ENCODE peak calls at places on chromosomes 7 and 10, in eight cellular contexts. One of them, this sample, is unnamed.

GRCh38 chr10:101694674-101695403 is at the start of gene FBXW4:
- DNase-seq in ELF-1: peak
- DNase-seq in lower leg skin: peak
- DNase-seq in stimulated activated CD4-positive, alpha-beta T cell treated with anti-CD3 and anti-CD28 coated beads, Interleukin-12 subunit alpha, Interleukin-12 subunit beta, amount 100 ng/mL, for 48 hours: peak
- DNase-seq in A172: peak
- DNase-seq in stimulated activated effector memory CD8-positive, alpha-beta T cell treated with anti-CD3 and anti-CD28 coated beads, Interleukin-12 subunit alpha, Interleukin-12 subunit beta, amount 100 ng/mL, for 72 hours: peak
- DNase-seq in HT1080: peak
- DNase-seq in mucosa of gallbladder: peak
- DNase-seq in this sample: peak

GRCh38 chr10:103765168-103765567 is 90.2 kb downstream of the SH3PXD2A start:
- DNase-seq in lower leg skin: no peak
- DNase-seq in mucosa of gallbladder: no peak
- DNase-seq in ELF-1: no peak
- DNase-seq in stimulated activated CD4-positive, alpha-beta T cell treated with anti-CD3 and anti-CD28 coated beads, Interleukin-12 subunit alpha, Interleukin-12 subunit beta, amount 100 ng/mL, for 48 hours: no peak
- DNase-seq in A172: peak
- DNase-seq in HT1080: peak
- DNase-seq in stimulated activated effector memory CD8-positive, alpha-beta T cell treated with anti-CD3 and anti-CD28 coated beads, Interleukin-12 subunit alpha, Interleukin-12 subunit beta, amount 100 ng/mL, for 72 hours: no peak
- DNase-seq in this sample: no peak

GRCh38 chr10:86556933-86557649 is 35.5 kb upstream of the WAPL start:
- DNase-seq in stimulated activated effector memory CD8-positive, alpha-beta T cell treated with anti-CD3 and anti-CD28 coated beads, Interleukin-12 subunit alpha, Interleukin-12 subunit beta, amount 100 ng/mL, for 72 hours: no peak
- DNase-seq in ELF-1: peak
- DNase-seq in stimulated activated CD4-positive, alpha-beta T cell treated with anti-CD3 and anti-CD28 coated beads, Interleukin-12 subunit alpha, Interleukin-12 subunit beta, amount 100 ng/mL, for 48 hours: no peak
- DNase-seq in HT1080: no peak
- DNase-seq in lower leg skin: no peak
- DNase-seq in A172: no peak
- DNase-seq in mucosa of gallbladder: no peak
- DNase-seq in this sample: no peak

GRCh38 chr7:112566392-112567324 is 85.9 kb downstream of the LSMEM1 start:
- DNase-seq in stimulated activated effector memory CD8-positive, alpha-beta T cell treated with anti-CD3 and anti-CD28 coated beads, Interleukin-12 subunit alpha, Interleukin-12 subunit beta, amount 100 ng/mL, for 72 hours: no peak
- DNase-seq in mucosa of gallbladder: no peak
- DNase-seq in A172: no peak
- DNase-seq in stimulated activated CD4-positive, alpha-beta T cell treated with anti-CD3 and anti-CD28 coated beads, Interleukin-12 subunit alpha, Interleukin-12 subunit beta, amount 100 ng/mL, for 48 hours: no peak
- DNase-seq in HT1080: no peak
- DNase-seq in lower leg skin: no peak
- DNase-seq in ELF-1: no peak
- DNase-seq in this sample: no peak

GRCh38 chr7:11655163-11655562 is 176.8 kb downstream of the THSD7A start:
- DNase-seq in ELF-1: no peak
- DNase-seq in A172: no peak
- DNase-seq in HT1080: no peak
- DNase-seq in stimulated activated CD4-positive, alpha-beta T cell treated with anti-CD3 and anti-CD28 coated beads, Interleukin-12 subunit alpha, Interleukin-12 subunit beta, amount 100 ng/mL, for 48 hours: no peak
- DNase-seq in mucosa of gallbladder: no peak
- DNase-seq in lower leg skin: no peak
- DNase-seq in stimulated activated effector memory CD8-positive, alpha-beta T cell treated with anti-CD3 and anti-CD28 coated beads, Interleukin-12 subunit alpha, Interleukin-12 subunit beta, amount 100 ng/mL, for 72 hours: no peak
- DNase-seq in this sample: no peak

GRCh38 chr7:94547128-94547527 is 37.5 kb downstream of the CASD1 start:
- DNase-seq in stimulated activated effector memory CD8-positive, alpha-beta T cell treated with anti-CD3 and anti-CD28 coated beads, Interleukin-12 subunit alpha, Interleukin-12 subunit beta, amount 100 ng/mL, for 72 hours: no peak
- DNase-seq in HT1080: no peak
- DNase-seq in mucosa of gallbladder: no peak
- DNase-seq in lower leg skin: no peak
- DNase-seq in ELF-1: no peak
- DNase-seq in A172: no peak
- DNase-seq in stimulated activated CD4-positive, alpha-beta T cell treated with anti-CD3 and anti-CD28 coated beads, Interleukin-12 subunit alpha, Interleukin-12 subunit beta, amount 100 ng/mL, for 48 hours: no peak
- DNase-seq in this sample: no peak

GRCh38 chr7:76191783-76192240 is 9.9 kb upstream of the SRRM3 start:
- DNase-seq in lower leg skin: no peak
- DNase-seq in A172: peak
- DNase-seq in ELF-1: peak
- DNase-seq in stimulated activated CD4-positive, alpha-beta T cell treated with anti-CD3 and anti-CD28 coated beads, Interleukin-12 subunit alpha, Interleukin-12 subunit beta, amount 100 ng/mL, for 48 hours: no peak
- DNase-seq in mucosa of gallbladder: no peak
- DNase-seq in stimulated activated effector memory CD8-positive, alpha-beta T cell treated with anti-CD3 and anti-CD28 coated beads, Interleukin-12 subunit alpha, Interleukin-12 subunit beta, amount 100 ng/mL, for 72 hours: no peak
- DNase-seq in HT1080: peak
- DNase-seq in this sample: peak

GRCh38 chr7:641269-641671 is 85.2 kb upstream of the DNAAF5 start:
- DNase-seq in stimulated activated CD4-positive, alpha-beta T cell treated with anti-CD3 and anti-CD28 coated beads, Interleukin-12 subunit alpha, Interleukin-12 subunit beta, amount 100 ng/mL, for 48 hours: no peak
- DNase-seq in A172: peak
- DNase-seq in lower leg skin: no peak
- DNase-seq in stimulated activated effector memory CD8-positive, alpha-beta T cell treated with anti-CD3 and anti-CD28 coated beads, Interleukin-12 subunit alpha, Interleukin-12 subunit beta, amount 100 ng/mL, for 72 hours: no peak
- DNase-seq in HT1080: peak
- DNase-seq in ELF-1: peak
- DNase-seq in mucosa of gallbladder: no peak
- DNase-seq in this sample: no peak

GRCh38 chr10:74249865-74250264 is 98.8 kb downstream of the ADK start:
- DNase-seq in stimulated activated CD4-positive, alpha-beta T cell treated with anti-CD3 and anti-CD28 coated beads, Interleukin-12 subunit alpha, Interleukin-12 subunit beta, amount 100 ng/mL, for 48 hours: no peak
- DNase-seq in lower leg skin: no peak
- DNase-seq in A172: no peak
- DNase-seq in stimulated activated effector memory CD8-positive, alpha-beta T cell treated with anti-CD3 and anti-CD28 coated beads, Interleukin-12 subunit alpha, Interleukin-12 subunit beta, amount 100 ng/mL, for 72 hours: no peak
- DNase-seq in mucosa of gallbladder: no peak
- DNase-seq in HT1080: no peak
- DNase-seq in ELF-1: no peak
- DNase-seq in this sample: no peak

GRCh38 chr10:60944159-60944909 is at the start of gene RHOBTB1:
- DNase-seq in mucosa of gallbladder: peak
- DNase-seq in HT1080: peak
- DNase-seq in stimulated activated CD4-positive, alpha-beta T cell treated with anti-CD3 and anti-CD28 coated beads, Interleukin-12 subunit alpha, Interleukin-12 subunit beta, amount 100 ng/mL, for 48 hours: no peak
- DNase-seq in ELF-1: peak
- DNase-seq in stimulated activated effector memory CD8-positive, alpha-beta T cell treated with anti-CD3 and anti-CD28 coated beads, Interleukin-12 subunit alpha, Interleukin-12 subunit beta, amount 100 ng/mL, for 72 hours: no peak
- DNase-seq in lower leg skin: peak
- DNase-seq in A172: peak
- DNase-seq in this sample: peak

GRCh38 chr7:14309432-14309831 is 320.0 kb upstream of the ETV1 start:
- DNase-seq in mucosa of gallbladder: no peak
- DNase-seq in A172: no peak
- DNase-seq in HT1080: no peak
- DNase-seq in stimulated activated CD4-positive, alpha-beta T cell treated with anti-CD3 and anti-CD28 coated beads, Interleukin-12 subunit alpha, Interleukin-12 subunit beta, amount 100 ng/mL, for 48 hours: no peak
- DNase-seq in stimulated activated effector memory CD8-positive, alpha-beta T cell treated with anti-CD3 and anti-CD28 coated beads, Interleukin-12 subunit alpha, Interleukin-12 subunit beta, amount 100 ng/mL, for 72 hours: no peak
- DNase-seq in lower leg skin: no peak
- DNase-seq in ELF-1: no peak
- DNase-seq in this sample: no peak

GRCh38 chr7:129784783-129785456 is 167.8 kb downstream of the UBE2H start:
- DNase-seq in lower leg skin: peak
- DNase-seq in ELF-1: no peak
- DNase-seq in stimulated activated effector memory CD8-positive, alpha-beta T cell treated with anti-CD3 and anti-CD28 coated beads, Interleukin-12 subunit alpha, Interleukin-12 subunit beta, amount 100 ng/mL, for 72 hours: no peak
- DNase-seq in HT1080: no peak
- DNase-seq in stimulated activated CD4-positive, alpha-beta T cell treated with anti-CD3 and anti-CD28 coated beads, Interleukin-12 subunit alpha, Interleukin-12 subunit beta, amount 100 ng/mL, for 48 hours: no peak
- DNase-seq in mucosa of gallbladder: no peak
- DNase-seq in A172: no peak
- DNase-seq in this sample: peak